ENCODE peak calls at places on chromosomes 16 and 17, in seven cellular contexts. P is lower leg skin; R is adipocyte; E is left cardiac atrium; Z is stimulated activated CD4-positive, alpha-beta T cell treated with anti-CD3 and anti-CD28 coated beads, Interleukin-1b, Interleukin-23, amount 100 ng/mL, for 24 hours; F is T-cell; G is fibroblast of mammary gland. J is an unnamed sample.
A peak's percentile ranks its signal among the peaks of the same experiment; 100 is the strongest.

GRCh38 chr16:11725457-11725856 is 17.2 kb downstream of the TXNDC11 start:
- DNase-seq in G (no peak), F (no peak), P (no peak), Z (no peak), E (no peak), R (peak; percentile 9), J (no peak)

GRCh38 chr16:8155275-8155674 is 435.0 kb downstream of the TMEM114 start:
- DNase-seq in R (no peak), G (no peak), Z (no peak), E (no peak), P (no peak), F (no peak), J (no peak)

GRCh38 chr17:71330099-71330375 is 790.8 kb upstream of the SOX9 start:
- DNase-seq in G (no peak), Z (no peak), P (no peak), E (no peak), R (no peak), F (no peak), J (no peak)

GRCh38 chr16:57566436-57566835 is 24.0 kb downstream of the ADGRG5 start:
- DNase-seq in F (no peak), P (no peak), R (no peak), G (no peak), Z (no peak), E (no peak), J (no peak)

GRCh38 chr17:5500804-5501391 is 14.5 kb downstream of the MIS12 start:
- DNase-seq in E (peak; percentile 83), Z (peak; percentile 17), G (peak; percentile 59), P (peak; percentile 28), R (peak; percentile 99), F (peak; percentile 83), J (peak; percentile 93)

GRCh38 chr16:56191807-56192643 is 736 bp downstream of the GNAO1 start:
- DNase-seq in Z (no peak), F (no peak), G (no peak), E (peak; percentile 31), R (peak; percentile 8), P (no peak), J (no peak)

GRCh38 chr16:80738521-80738920 is 65.9 kb downstream of the CDYL2 start:
- DNase-seq in Z (no peak), R (no peak), F (no peak), E (no peak), G (no peak), P (no peak), J (no peak)

GRCh38 chr16:89615596-89616090 is 2.2 kb downstream of the DPEP1 start:
- DNase-seq in F (no peak), E (no peak), G (no peak), Z (no peak), P (no peak), R (peak; percentile 50), J (no peak)

GRCh38 chr16:35363510-35363909 is 1904.1 kb downstream of the TP53TG3F start:
- DNase-seq in E (no peak), Z (no peak), P (no peak), R (no peak), F (no peak), G (no peak), J (no peak)

GRCh38 chr17:33709881-33710280 is 416.8 kb upstream of the ASIC2 start:
- DNase-seq in F (no peak), R (no peak), Z (no peak), E (no peak), G (no peak), P (no peak), J (no peak)

GRCh38 chr17:45019177-45019711 is 32.2 kb downstream of the DCAKD start:
- DNase-seq in Z (no peak), G (peak; percentile 23), F (no peak), E (peak; percentile 54), R (peak; percentile 89), P (no peak), J (peak; percentile 21)

GRCh38 chr16:11310997-11311561 is 29.9 kb upstream of the PRM1 start:
- DNase-seq in F (peak; percentile 50), G (no peak), P (no peak), E (no peak), R (no peak), Z (no peak), J (no peak)

GRCh38 chr17:13027246-13027645 is 9.4 kb upstream of the ELAC2 start:
- DNase-seq in R (no peak), P (no peak), Z (no peak), G (peak; percentile 39), E (no peak), F (no peak), J (no peak)

GRCh38 chr17:40854175-40854814 is 12.7 kb downstream of the KRT12 start:
- DNase-seq in G (peak; percentile 97), E (no peak), Z (no peak), P (no peak), R (peak; percentile 93), F (no peak), J (no peak)

GRCh38 chr16:51651061-51651466 is 500.0 kb upstream of the SALL1 start:
- DNase-seq in G (no peak), P (no peak), F (no peak), R (no peak), Z (no peak), E (no peak), J (no peak)

GRCh38 chr16:62657116-62657515 is 620.9 kb upstream of the CDH8 start:
- DNase-seq in Z (no peak), P (no peak), F (no peak), E (no peak), G (no peak), R (no peak), J (no peak)

GRCh38 chr17:83133302-83134121 is 54.1 kb downstream of the METRNL start:
- DNase-seq in G (no peak), P (no peak), F (no peak), R (peak; percentile 55), E (no peak), Z (no peak), J (no peak)

GRCh38 chr17:3865166-3865565 is 19.1 kb upstream of the NCBP3 start:
- DNase-seq in R (no peak), F (no peak), Z (no peak), P (no peak), E (peak; percentile 65), G (peak; percentile 58), J (no peak)

GRCh38 chr17:77304051-77304745 is 163.4 kb downstream of the SEC14L1 start:
- DNase-seq in P (no peak), F (no peak), E (no peak), Z (no peak), R (peak; percentile 55), G (no peak), J (no peak)

GRCh38 chr17:43609613-43610385 is 51.9 kb downstream of the MEOX1 start:
- DNase-seq in G (peak; percentile 25), P (no peak), E (no peak), R (peak; percentile 22), Z (no peak), F (no peak), J (no peak)

GRCh38 chr16:81524382-81524781 is 79.8 kb downstream of the CMIP start:
- DNase-seq in G (no peak), P (no peak), E (no peak), F (peak; percentile 82), R (no peak), Z (no peak), J (peak; percentile 71)

GRCh38 chr16:23079683-23080221 is 69.5 kb downstream of the USP31 start:
- DNase-seq in Z (no peak), P (no peak), G (no peak), R (no peak), E (no peak), F (no peak), J (no peak)

GRCh38 chr17:52930581-52930980 is 772.1 kb upstream of the CA10 start:
- DNase-seq in Z (no peak), F (no peak), P (no peak), G (no peak), R (no peak), E (no peak), J (no peak)

GRCh38 chr16:58280846-58281301 is 14.0 kb downstream of the PRSS54 start:
- DNase-seq in F (no peak), Z (no peak), G (no peak), R (peak; percentile 30), E (no peak), P (no peak), J (no peak)

GRCh38 chr17:62693616-62694415 is 66.3 kb downstream of the MRC2 start:
- DNase-seq in E (no peak), P (no peak), R (no peak), F (no peak), Z (no peak), G (no peak), J (no peak)

GRCh38 chr16:8915722-8916321 is 33.7 kb downstream of the LITAFD start:
- DNase-seq in P (no peak), R (no peak), Z (no peak), F (no peak), E (no peak), G (no peak), J (no peak)

GRCh38 chr16:48409839-48410610 is 24.8 kb upstream of the SIAH1 start:
- DNase-seq in G (peak; percentile 95), Z (no peak), R (peak; percentile 83), E (peak; percentile 43), P (peak; percentile 47), F (no peak), J (no peak)

GRCh38 chr17:49086649-49087048 is 45.9 kb upstream of the B4GALNT2 start:
- DNase-seq in F (no peak), Z (no peak), P (no peak), G (no peak), E (no peak), R (no peak), J (no peak)

GRCh38 chr17:5078106-5079028 is at the start of gene ZFP3:
- DNase-seq in F (peak; percentile 56), Z (peak; percentile 40), G (peak; percentile 80), E (peak; percentile 90), R (peak; percentile 46), P (peak; percentile 71), J (peak; percentile 67)

J was measured in CD8-positive, alpha-beta memory T cell.